ENCODE peak calls at places on chromosomes 5 and 9, in four cellular contexts. Y is GM12892, H is NCI-H1930, T is cardiac fibroblast. E is an unnamed sample.
A peak's percentile ranks its signal among the peaks of the same experiment; 100 is the strongest.

GRCh38 chr5:110853267-110853666 is 114.5 kb downstream of the SLC25A46 start:
- DNase-seq in Y (no peak), H (no peak), T (peak; percentile 41), E (no peak)

GRCh38 chr5:34627794-34628193 is 28.3 kb upstream of the RAI14 start:
- DNase-seq in Y (no peak), H (no peak), T (peak; percentile 69), E (no peak)

GRCh38 chr5:8685704-8686103 is 816.8 kb downstream of the MTRR start:
- DNase-seq in Y (no peak), H (peak; percentile 28), T (no peak), E (no peak)

GRCh38 chr9:6715755-6716643 is 41.8 kb upstream of the KDM4C start:
- DNase-seq in Y (peak; percentile 71), H (peak; percentile 76), T (peak; percentile 33), E (no peak)

GRCh38 chr9:135343136-135343535 is 136.4 kb upstream of the PPP1R26 start:
- DNase-seq in Y (no peak), H (no peak), T (no peak), E (no peak)

GRCh38 chr5:179344301-179345178 is 721 bp downstream of the ADAMTS2 start:
- DNase-seq in Y (no peak), H (no peak), T (peak; percentile 23), E (peak; percentile 46)

GRCh38 chr9:123353984-123354591 is 1.9 kb upstream of the CRB2 start:
- DNase-seq in Y (peak; percentile 87), H (peak; percentile 32), T (peak; percentile 72), E (peak; percentile 86)

GRCh38 chr5:172420215-172420934 is 34.0 kb downstream of the SH3PXD2B start:
- DNase-seq in Y (no peak), H (no peak), T (peak; percentile 98), E (no peak)

GRCh38 chr5:148166550-148167283 is 1.6 kb upstream of the SPINK14 start:
- DNase-seq in Y (no peak), H (no peak), T (no peak), E (no peak)

GRCh38 chr5:163447191-163447590 is 9.8 kb downstream of the CCNG1 start:
- DNase-seq in Y (no peak), H (no peak), T (no peak), E (no peak)

GRCh38 chr5:82365744-82366228 is 87.6 kb upstream of the RPS23 start:
- DNase-seq in Y (no peak), H (no peak), T (peak; percentile 49), E (no peak)

GRCh38 chr9:117687532-117687931 is 16.7 kb upstream of the TLR4 start:
- DNase-seq in Y (no peak), H (no peak), T (no peak), E (no peak)

GRCh38 chr9:124774131-124774978 is 2.6 kb upstream of the OLFML2A start:
- DNase-seq in Y (peak; percentile 72), H (peak; percentile 26), T (peak; percentile 81), E (peak; percentile 88)

GRCh38 chr9:5532301-5532700 is 22.0 kb downstream of the PDCD1LG2 start:
- DNase-seq in Y (no peak), H (no peak), T (no peak), E (no peak)

GRCh38 chr9:27365977-27366376 is 69.0 kb upstream of the EQTN start:
- DNase-seq in Y (no peak), H (no peak), T (no peak), E (no peak)

GRCh38 chr9:91994422-91994821 is 44.4 kb upstream of the ROR2 start:
- DNase-seq in Y (no peak), H (no peak), T (no peak), E (no peak)

GRCh38 chr5:150140830-150141229 is 14.8 kb downstream of the PDGFRB start:
- DNase-seq in Y (no peak), H (no peak), T (peak; percentile 77), E (no peak)

GRCh38 chr9:110443878-110444245 is 106.2 kb upstream of the TXNDC8 start:
- DNase-seq in Y (no peak), H (no peak), T (peak; percentile 75), E (no peak)

GRCh38 chr9:115672477-115673316 is 480.9 kb upstream of the PAPPA start:
- DNase-seq in Y (no peak), H (no peak), T (peak; percentile 93), E (no peak)

GRCh38 chr9:72462340-72462739 is 59.1 kb upstream of the TMC1 start:
- DNase-seq in Y (no peak), H (no peak), T (peak; percentile 40), E (no peak)

GRCh38 chr9:82031538-82032280 is 43.1 kb downstream of the SPATA31D1 start:
- DNase-seq in Y (no peak), H (no peak), T (peak; percentile 87), E (no peak)

GRCh38 chr9:93620881-93621820 is 44.8 kb downstream of the PHF2 start:
- DNase-seq in Y (no peak), H (no peak), T (no peak), E (no peak)

GRCh38 chr5:180343110-180343845 is 9.9 kb downstream of the GFPT2 start:
- DNase-seq in Y (no peak), H (no peak), T (peak; percentile 73), E (no peak)

GRCh38 chr5:113068559-113068958 is 92.0 kb downstream of the DCP2 start:
- DNase-seq in Y (no peak), H (no peak), T (no peak), E (no peak)

GRCh38 chr9:72856985-72857631 is 95.7 kb downstream of the ALDH1A1 start:
- DNase-seq in Y (no peak), H (no peak), T (peak; percentile 80), E (no peak)

E was measured in D721Med.